ENCODE peak calls at places on chromosomes 5 and 9, in five cellular contexts. C is H1, N is H9, S is mesenchymal stem cell, F is trophoblast cell. R is an unnamed sample.

GRCh38 chr5:176663566-176663965 is 16.3 kb downstream of the TSPAN17 start:
- DNase-seq in F (peak), S (no peak), C (no peak), N (no peak), R (no peak)

GRCh38 chr9:78121488-78121887 is 89.9 kb upstream of the GNAQ start:
- DNase-seq in C (peak), N (peak), S (peak), F (peak), R (peak)

GRCh38 chr9:6413365-6414263 is 615 bp downstream of the UHRF2 start:
- DNase-seq in N (peak), S (no peak), F (peak), C (peak), R (peak)

GRCh38 chr5:5637163-5637562 is 214.7 kb downstream of the ICE1 start:
- DNase-seq in F (no peak), C (no peak), S (no peak), N (no peak), R (no peak)

GRCh38 chr9:107351382-107352045 is 68.4 kb downstream of the RAD23B start:
- DNase-seq in C (no peak), S (no peak), F (peak), N (no peak), R (no peak)

GRCh38 chr5:66436721-66437120 is 159.5 kb upstream of the MAST4 start:
- DNase-seq in N (peak), C (no peak), F (peak), S (no peak), R (no peak)

GRCh38 chr9:105053209-105053652 is 125.3 kb upstream of the ABCA1 start:
- DNase-seq in F (peak), N (no peak), S (peak), C (no peak), R (no peak)

GRCh38 chr9:12846035-12846434 is 71.2 kb downstream of the LURAP1L start:
- DNase-seq in S (no peak), N (no peak), C (no peak), F (no peak), R (no peak)

GRCh38 chr9:119689879-119690278 is 320.6 kb upstream of the BRINP1 start:
- DNase-seq in N (no peak), F (no peak), S (no peak), C (no peak), R (peak)

GRCh38 chr5:160213537-160213936 is 15.8 kb upstream of the FABP6 start:
- DNase-seq in C (no peak), F (peak), N (no peak), S (no peak), R (no peak)

GRCh38 chr5:10329808-10330481 is 22.2 kb upstream of the CMBL start:
- DNase-seq in N (no peak), S (peak), C (no peak), F (no peak), R (no peak)

GRCh38 chr5:32572778-32573480 is 12.4 kb upstream of the SUB1 start:
- DNase-seq in C (no peak), S (no peak), N (no peak), F (no peak), R (no peak)

GRCh38 chr9:1829719-1830118 is 185.4 kb upstream of the SMARCA2 start:
- DNase-seq in N (no peak), F (no peak), C (no peak), S (no peak), R (no peak)

GRCh38 chr5:136766456-136766855 is 401.1 kb upstream of the TRPC7 start:
- DNase-seq in C (no peak), S (no peak), N (no peak), F (peak), R (no peak)

DNA sequence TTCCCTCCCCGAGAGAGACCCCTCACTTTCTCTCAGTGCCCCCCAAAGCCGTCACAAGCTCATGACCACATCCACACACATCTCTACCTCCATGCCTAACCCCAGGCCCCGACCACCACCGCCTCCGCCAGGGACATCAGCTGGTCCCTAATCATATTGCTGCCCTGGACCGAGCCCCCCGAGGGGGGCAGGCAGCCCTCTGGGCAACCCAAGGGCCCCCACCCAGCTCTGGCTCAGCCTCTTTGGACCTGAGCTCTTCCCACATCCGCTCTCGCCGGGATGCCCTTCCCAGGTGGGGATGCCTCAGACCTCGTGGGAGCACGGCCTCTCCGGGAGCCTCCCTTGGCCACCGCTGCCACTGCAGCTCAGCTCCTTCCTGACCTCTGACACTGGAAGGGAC is 18.5 kb downstream of the LHX3 start:
- DNase-seq in C (peak), F (no peak), N (no peak), S (no peak), R (no peak)
- H2BK12ac ChIP-seq in C (peak), F (no peak), N (no peak), S (no peak), R (peak)

GRCh38 chr5:68217476-68217984 is 2.0 kb downstream of the PIK3R1 start:
- DNase-seq in F (no peak), C (no peak), N (no peak), S (peak), R (no peak)
- H3K14ac ChIP-seq in F (no peak), C (no peak), N (no peak), S (no peak), R (no peak)

GRCh38 chr9:113184089-113184488 is 33.3 kb downstream of the SLC31A2 start:
- DNase-seq in S (no peak), F (no peak), C (no peak), N (no peak), R (no peak)

GRCh38 chr9:113185271-113185670 is 34.5 kb downstream of the SLC31A2 start:
- DNase-seq in C (no peak), S (peak), N (no peak), F (no peak), R (no peak)

GRCh38 chr9:113184509-113184908 is 33.7 kb downstream of the SLC31A2 start:
- DNase-seq in S (peak), N (no peak), C (no peak), F (no peak), R (no peak)

GRCh38 chr9:113187935-113188595 is 33.0 kb downstream of the FKBP15 start:
- DNase-seq in C (no peak), F (peak), S (peak), N (no peak), R (no peak)

DNA sequence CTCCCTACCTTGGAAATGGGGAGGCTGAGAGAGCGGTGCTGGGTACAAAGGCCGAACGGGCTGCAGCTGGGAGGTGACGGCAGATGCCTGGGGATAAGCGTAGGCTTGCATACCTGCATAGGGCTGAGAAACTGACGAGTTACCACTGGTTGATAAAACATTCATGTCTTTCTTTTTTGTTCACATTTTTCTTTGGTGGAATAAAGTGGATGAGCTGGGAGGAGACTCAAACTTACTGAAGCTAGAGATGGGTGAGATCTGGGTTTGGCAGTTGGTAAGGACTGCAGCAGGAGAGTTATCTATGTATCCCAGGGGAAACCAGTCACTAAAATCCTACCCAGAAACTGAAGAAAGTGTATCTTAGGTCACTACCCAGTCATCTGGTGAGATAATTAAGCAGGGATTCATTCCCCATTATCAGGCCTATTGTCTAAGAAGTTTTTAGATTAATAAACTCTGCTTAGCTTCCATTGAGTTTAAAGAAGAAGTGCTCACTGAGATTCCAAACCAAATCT is 34.8 kb downstream of the FKBP15 start:
- DNase-seq in F (no peak), S (no peak), C (no peak), N (no peak), R (no peak)
- H2BK12ac ChIP-seq in F (no peak), S (no peak), C (no peak), N (no peak), R (no peak)

DNA sequence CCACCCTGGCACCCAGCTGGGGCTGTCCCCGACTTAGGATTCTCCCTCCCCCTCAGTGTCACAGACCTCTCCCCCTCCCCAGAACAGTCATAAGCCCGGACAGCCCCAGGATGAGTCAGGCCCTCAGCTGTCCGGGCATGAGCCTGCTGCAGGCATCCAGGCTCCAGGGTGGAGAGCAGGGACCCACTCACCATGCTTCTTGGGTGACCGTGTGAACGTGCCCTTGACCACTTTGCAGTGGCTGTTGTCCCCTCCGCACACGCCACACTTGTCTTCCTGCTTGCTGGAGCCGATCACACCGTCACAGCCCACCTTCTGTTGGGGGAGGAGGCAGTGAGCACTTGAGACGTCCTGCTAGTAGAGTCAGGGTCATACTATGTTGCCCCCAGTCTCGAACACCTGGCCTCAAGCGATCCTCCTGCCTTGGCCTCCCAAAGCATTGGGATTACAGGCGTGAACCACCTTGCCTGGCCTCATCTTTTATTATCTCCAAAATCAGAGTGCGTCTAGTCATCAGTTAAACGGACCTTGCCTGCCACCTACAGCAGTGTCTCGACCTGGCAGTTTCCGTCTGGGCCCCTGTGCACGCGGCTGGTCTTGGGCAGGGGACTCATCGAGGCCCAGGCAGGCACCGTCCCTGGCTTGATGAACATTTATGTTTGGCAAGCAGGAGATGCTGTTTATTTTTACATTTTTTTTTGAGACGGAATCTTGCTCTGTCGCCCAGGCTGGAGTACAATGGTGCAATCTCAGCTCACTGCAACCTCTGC is 72.6 kb downstream of the ZNF354C start:
- DNase-seq in N (no peak), C (no peak), S (peak), F (peak), R (no peak)
- H3K14ac ChIP-seq in N (no peak), C (no peak), S (no peak), F (no peak), R (no peak)

DNA sequence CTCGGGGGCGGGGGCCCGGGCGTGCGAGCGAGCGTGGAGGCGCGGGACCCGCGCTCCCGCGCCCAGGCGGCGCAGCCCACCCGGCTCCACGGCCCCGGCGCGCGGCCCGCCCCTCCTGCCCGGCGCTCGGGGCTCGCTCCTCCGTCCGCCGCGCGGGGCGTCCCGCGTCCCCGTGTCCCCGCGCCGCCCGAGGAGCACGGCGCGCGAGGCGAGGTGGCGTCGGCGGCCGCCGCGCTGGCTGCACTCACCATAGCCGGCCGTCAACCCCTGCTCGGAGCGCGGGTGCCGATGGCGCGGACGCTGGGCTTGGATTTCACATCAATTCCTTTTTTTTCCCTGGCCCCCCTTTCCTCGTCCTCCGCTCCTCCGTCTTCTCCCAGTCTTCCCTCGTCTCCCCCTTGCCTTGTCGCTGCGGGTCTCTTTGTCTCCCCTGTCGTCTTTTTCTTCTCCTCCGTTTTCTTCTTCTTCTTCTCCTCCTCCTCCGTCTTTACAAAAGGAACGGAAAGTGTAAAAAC is 493 bp downstream of the PTCH1 start:
- DNase-seq in F (peak), C (no peak), S (no peak), N (no peak), R (no peak)
- H2BK12ac ChIP-seq in F (peak), C (no peak), S (no peak), N (no peak), R (no peak)

GRCh38 chr9:127087411-127087810 is 35.0 kb downstream of the ANGPTL2 start:
- DNase-seq in C (no peak), S (no peak), N (no peak), F (no peak), R (no peak)
- H3K14ac ChIP-seq in C (no peak), S (no peak), N (no peak), F (no peak), R (no peak)

GRCh38 chr5:132408456-132408855 is 38.9 kb downstream of the SLC22A5 start:
- DNase-seq in F (no peak), S (no peak), N (no peak), C (no peak), R (no peak)
- H2BK12ac ChIP-seq in F (no peak), S (no peak), N (no peak), C (no peak), R (no peak)

GRCh38 chr9:92504881-92505280 is 22.6 kb upstream of the ASPN start:
- DNase-seq in N (no peak), C (no peak), F (no peak), S (no peak), R (no peak)
- H3K14ac ChIP-seq in N (no peak), C (no peak), F (no peak), S (no peak), R (no peak)

GRCh38 chr5:54362992-54363630 is 52.7 kb upstream of the ARL15 start:
- DNase-seq in F (no peak), N (no peak), C (no peak), S (no peak), R (no peak)
- H2BK12ac ChIP-seq in F (no peak), N (no peak), C (no peak), S (no peak), R (no peak)

R was measured in neuronal stem cell.